ENCODE peak calls at places on chromosomes 3 and 15, in eight cellular contexts. One of them, this sample, is unnamed.

GRCh38 chr15:78049691-78050440 is 27.6 kb downstream of the TBC1D2B start:
- DNase-seq in HCT116: no peak
- DNase-seq in spleen: peak; percentile 85
- DNase-seq in heart left ventricle: no peak
- DNase-seq in uterus: no peak
- DNase-seq in upper lobe of left lung: no peak
- DNase-seq in right lobe of liver: no peak
- DNase-seq in stomach: no peak
- DNase-seq in this sample: no peak

GRCh38 chr15:35603298-35603697 is 57.3 kb upstream of the DPH6 start:
- DNase-seq in HCT116: no peak
- DNase-seq in spleen: no peak
- DNase-seq in heart left ventricle: no peak
- DNase-seq in uterus: no peak
- DNase-seq in upper lobe of left lung: no peak
- DNase-seq in right lobe of liver: no peak
- DNase-seq in stomach: no peak
- DNase-seq in this sample: no peak

GRCh38 chr15:31371520-31372240 is 45.0 kb downstream of the KLF13 start:
- DNase-seq in HCT116: no peak
- DNase-seq in spleen: peak; percentile 76
- DNase-seq in heart left ventricle: peak; percentile 50
- DNase-seq in uterus: no peak
- DNase-seq in upper lobe of left lung: peak; percentile 85
- DNase-seq in right lobe of liver: no peak
- DNase-seq in stomach: no peak
- DNase-seq in this sample: no peak

GRCh38 chr3:125683067-125683844 is 88.0 kb upstream of the OSBPL11 start:
- DNase-seq in HCT116: no peak
- DNase-seq in spleen: no peak
- DNase-seq in heart left ventricle: peak; percentile 74
- DNase-seq in uterus: peak; percentile 70
- DNase-seq in upper lobe of left lung: peak; percentile 9
- DNase-seq in right lobe of liver: no peak
- DNase-seq in stomach: no peak
- DNase-seq in this sample: no peak

GRCh38 chr3:123375014-123375940 is 73.6 kb downstream of the ADCY5 start:
- DNase-seq in HCT116: no peak
- DNase-seq in spleen: no peak
- DNase-seq in heart left ventricle: no peak
- DNase-seq in uterus: no peak
- DNase-seq in upper lobe of left lung: no peak
- DNase-seq in right lobe of liver: no peak
- DNase-seq in stomach: no peak
- DNase-seq in this sample: no peak

GRCh38 chr15:63029701-63030100 is 12.8 kb upstream of the TPM1 start:
- DNase-seq in HCT116: no peak
- DNase-seq in spleen: no peak
- DNase-seq in heart left ventricle: no peak
- DNase-seq in uterus: no peak
- DNase-seq in upper lobe of left lung: no peak
- DNase-seq in right lobe of liver: no peak
- DNase-seq in stomach: no peak
- DNase-seq in this sample: no peak

GRCh38 chr15:72379856-72380255 is 4.0 kb upstream of the HEXA start:
- DNase-seq in HCT116: no peak
- DNase-seq in spleen: no peak
- DNase-seq in heart left ventricle: no peak
- DNase-seq in uterus: no peak
- DNase-seq in upper lobe of left lung: no peak
- DNase-seq in right lobe of liver: no peak
- DNase-seq in stomach: no peak
- DNase-seq in this sample: no peak

GRCh38 chr3:2659896-2660295 is 450.3 kb downstream of the IL5RA start:
- DNase-seq in HCT116: no peak
- DNase-seq in spleen: no peak
- DNase-seq in heart left ventricle: no peak
- DNase-seq in uterus: no peak
- DNase-seq in upper lobe of left lung: no peak
- DNase-seq in right lobe of liver: no peak
- DNase-seq in stomach: no peak
- DNase-seq in this sample: no peak

GRCh38 chr3:152155246-152155645 is 113.5 kb upstream of the MBNL1 start:
- DNase-seq in HCT116: no peak
- DNase-seq in spleen: no peak
- DNase-seq in heart left ventricle: no peak
- DNase-seq in uterus: no peak
- DNase-seq in upper lobe of left lung: no peak
- DNase-seq in right lobe of liver: no peak
- DNase-seq in stomach: no peak
- DNase-seq in this sample: no peak

DNA sequence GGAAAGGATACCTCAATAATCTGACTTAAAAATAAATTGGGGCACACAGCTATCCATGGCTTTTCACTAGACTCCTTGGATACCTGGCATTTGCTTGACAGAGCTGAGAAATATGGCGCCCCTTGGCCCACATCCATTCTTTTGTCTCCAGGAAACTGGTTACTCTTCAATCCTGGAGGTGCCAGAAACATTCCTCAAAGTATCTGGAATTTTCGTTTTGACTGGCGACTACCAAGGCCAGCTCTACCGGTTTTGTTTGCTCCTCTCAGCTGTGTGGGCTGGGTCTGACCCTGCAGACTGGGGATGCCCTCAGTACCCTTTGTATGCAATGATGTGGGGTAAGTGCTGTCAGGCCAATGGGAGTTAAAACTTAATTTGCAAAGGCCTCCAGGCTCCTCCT is 27.0 kb downstream of the KATNBL1 start:
- DNase-seq in HCT116: no peak
- DNase-seq in spleen: no peak
- DNase-seq in heart left ventricle: no peak
- DNase-seq in uterus: no peak
- DNase-seq in upper lobe of left lung: no peak
- DNase-seq in right lobe of liver: no peak
- DNase-seq in stomach: no peak
- DNase-seq in this sample: peak; percentile 59
- H3K36me3 ChIP-seq in HCT116: no peaks in the 10 kb centered on the region
- H3K36me3 ChIP-seq in spleen: peaks cover 22% of the 10 kb centered on the region
- H3K36me3 ChIP-seq in heart left ventricle: no peaks in the 10 kb centered on the region
- H3K36me3 ChIP-seq in uterus: no peaks in the 10 kb centered on the region
- H3K36me3 ChIP-seq in upper lobe of left lung: peaks cover 5% of the 10 kb centered on the region
- H3K36me3 ChIP-seq in right lobe of liver: no peaks in the 10 kb centered on the region
- H3K36me3 ChIP-seq in stomach: no peaks in the 10 kb centered on the region
- H3K36me3 ChIP-seq in this sample: no peaks in the 10 kb centered on the region

GRCh38 chr3:148990211-148990610 is 1.1 kb upstream of the GYG1 start:
- DNase-seq in HCT116: no peak
- DNase-seq in spleen: no peak
- DNase-seq in heart left ventricle: no peak
- DNase-seq in uterus: no peak
- DNase-seq in upper lobe of left lung: no peak
- DNase-seq in right lobe of liver: no peak
- DNase-seq in stomach: no peak
- DNase-seq in this sample: no peak

GRCh38 chr3:148992027-148992634 is 791 bp downstream of the GYG1 start:
- DNase-seq in HCT116: no peak
- DNase-seq in spleen: peak; percentile 92
- DNase-seq in heart left ventricle: peak; percentile 77
- DNase-seq in uterus: peak; percentile 55
- DNase-seq in upper lobe of left lung: peak; percentile 92
- DNase-seq in right lobe of liver: peak; percentile 58
- DNase-seq in stomach: peak; percentile 50
- DNase-seq in this sample: peak; percentile 47

GRCh38 chr3:148992635-148993230 is 1.4 kb downstream of the GYG1 start:
- DNase-seq in HCT116: no peak
- DNase-seq in spleen: peak; percentile 74
- DNase-seq in heart left ventricle: no peak
- DNase-seq in uterus: no peak
- DNase-seq in upper lobe of left lung: no peak
- DNase-seq in right lobe of liver: no peak
- DNase-seq in stomach: no peak
- DNase-seq in this sample: no peak

GRCh38 chr3:148991219-148992026 is at the start of gene GYG1:
- DNase-seq in HCT116: peak; percentile 60
- DNase-seq in spleen: peak; percentile 96
- DNase-seq in heart left ventricle: peak; percentile 92
- DNase-seq in uterus: peak; percentile 81
- DNase-seq in upper lobe of left lung: peak; percentile 97
- DNase-seq in right lobe of liver: peak; percentile 85
- DNase-seq in stomach: peak; percentile 85
- DNase-seq in this sample: peak; percentile 89
- TF ChIP-seq POLR2A in HCT116: peak; percentile 80
- TF ChIP-seq POLR2A in spleen: peak; percentile 24
- TF ChIP-seq POLR2A in heart left ventricle: no peak
- TF ChIP-seq POLR2A in uterus: peak; percentile 88
- TF ChIP-seq POLR2A in upper lobe of left lung: no peak
- TF ChIP-seq POLR2A in right lobe of liver: peak; percentile 90
- TF ChIP-seq POLR2A in stomach: no peak
- TF ChIP-seq POLR2A in this sample: peak; percentile 88

GRCh38 chr15:98865397-98866339 is 141.9 kb downstream of the PGPEP1L start:
- DNase-seq in HCT116: peak; percentile 38
- DNase-seq in spleen: peak; percentile 93
- DNase-seq in heart left ventricle: peak; percentile 90
- DNase-seq in uterus: peak; percentile 80
- DNase-seq in upper lobe of left lung: peak; percentile 95
- DNase-seq in right lobe of liver: peak; percentile 72
- DNase-seq in stomach: peak; percentile 78
- DNase-seq in this sample: peak; percentile 82
- H3K36me3 ChIP-seq in HCT116: no peaks in the 10 kb centered on the region
- H3K36me3 ChIP-seq in spleen: no peaks in the 10 kb centered on the region
- H3K36me3 ChIP-seq in heart left ventricle: no peaks in the 10 kb centered on the region
- H3K36me3 ChIP-seq in uterus: no peaks in the 10 kb centered on the region
- H3K36me3 ChIP-seq in upper lobe of left lung: no peaks in the 10 kb centered on the region
- H3K36me3 ChIP-seq in right lobe of liver: no peaks in the 10 kb centered on the region
- H3K36me3 ChIP-seq in stomach: no peaks in the 10 kb centered on the region
- H3K36me3 ChIP-seq in this sample: no peaks in the 10 kb centered on the region

GRCh38 chr15:44715797-44716334 is 4.5 kb downstream of the B2M start:
- DNase-seq in HCT116: no peak
- DNase-seq in spleen: no peak
- DNase-seq in heart left ventricle: no peak
- DNase-seq in uterus: no peak
- DNase-seq in upper lobe of left lung: no peak
- DNase-seq in right lobe of liver: no peak
- DNase-seq in stomach: no peak
- DNase-seq in this sample: no peak
- TF ChIP-seq POLR2A in HCT116: no peak
- TF ChIP-seq POLR2A in spleen: no peak
- TF ChIP-seq POLR2A in heart left ventricle: no peak
- TF ChIP-seq POLR2A in uterus: no peak
- TF ChIP-seq POLR2A in upper lobe of left lung: no peak
- TF ChIP-seq POLR2A in right lobe of liver: no peak
- TF ChIP-seq POLR2A in stomach: no peak
- TF ChIP-seq POLR2A in this sample: no peak

This sample was measured in body of pancreas.